ENCODE peak calls at places on chromosomes 2 and 18, in seven cellular contexts. B is stomach, N is upper lobe of right lung, J is nephron progenitor cell, Q is GM12865, F is lower lobe of right lung, W is AG04449. R is an unnamed sample.

GRCh38 chr2:237627463-237628321 is at the start of gene LRRFIP1:
- DNase-seq in Q (no peak), N (peak), J (peak), W (no peak), F (no peak), B (peak), R (no peak)

GRCh38 chr18:39519741-39520140 is 1954.1 kb upstream of the CELF4 start:
- DNase-seq in J (no peak), W (no peak), N (no peak), F (no peak), B (no peak), Q (no peak), R (no peak)

GRCh38 chr2:119650971-119651370 is 28.0 kb upstream of the TMEM177 start:
- DNase-seq in B (no peak), J (no peak), W (no peak), F (no peak), Q (no peak), N (no peak), R (no peak)

GRCh38 chr2:28233070-28233718 is 159.5 kb upstream of the FOSL2 start:
- DNase-seq in J (peak), N (no peak), F (no peak), W (no peak), Q (no peak), B (peak), R (no peak)

GRCh38 chr2:202944403-202944802 is 32.3 kb downstream of the CARF start:
- DNase-seq in Q (no peak), F (no peak), B (no peak), N (no peak), J (no peak), W (no peak), R (no peak)

GRCh38 chr2:217880891-217881290 is 121.9 kb downstream of the TNS1 start:
- DNase-seq in J (no peak), B (no peak), F (no peak), W (no peak), N (no peak), Q (no peak), R (no peak)

GRCh38 chr2:242027676-242028450 is 158.3 kb downstream of the RTP5 start:
- DNase-seq in N (peak), Q (no peak), J (no peak), B (no peak), F (no peak), W (no peak), R (no peak)

GRCh38 chr18:44627245-44627644 is 53.4 kb upstream of the SETBP1 start:
- DNase-seq in J (no peak), F (no peak), W (no peak), Q (no peak), N (no peak), B (no peak), R (no peak)

GRCh38 chr2:219155054-219155644 is 5.5 kb downstream of the NHEJ1 start:
- DNase-seq in F (no peak), W (no peak), Q (peak), J (peak), N (no peak), B (peak), R (no peak)

GRCh38 chr2:68911246-68911645 is 40.0 kb upstream of the BMP10 start:
- DNase-seq in Q (no peak), J (no peak), N (no peak), B (no peak), F (no peak), W (no peak), R (no peak)

GRCh38 chr18:67589325-67589724 is 72.8 kb upstream of the DSEL start:
- DNase-seq in N (no peak), B (no peak), W (no peak), Q (no peak), J (no peak), F (no peak), R (no peak)

DNA sequence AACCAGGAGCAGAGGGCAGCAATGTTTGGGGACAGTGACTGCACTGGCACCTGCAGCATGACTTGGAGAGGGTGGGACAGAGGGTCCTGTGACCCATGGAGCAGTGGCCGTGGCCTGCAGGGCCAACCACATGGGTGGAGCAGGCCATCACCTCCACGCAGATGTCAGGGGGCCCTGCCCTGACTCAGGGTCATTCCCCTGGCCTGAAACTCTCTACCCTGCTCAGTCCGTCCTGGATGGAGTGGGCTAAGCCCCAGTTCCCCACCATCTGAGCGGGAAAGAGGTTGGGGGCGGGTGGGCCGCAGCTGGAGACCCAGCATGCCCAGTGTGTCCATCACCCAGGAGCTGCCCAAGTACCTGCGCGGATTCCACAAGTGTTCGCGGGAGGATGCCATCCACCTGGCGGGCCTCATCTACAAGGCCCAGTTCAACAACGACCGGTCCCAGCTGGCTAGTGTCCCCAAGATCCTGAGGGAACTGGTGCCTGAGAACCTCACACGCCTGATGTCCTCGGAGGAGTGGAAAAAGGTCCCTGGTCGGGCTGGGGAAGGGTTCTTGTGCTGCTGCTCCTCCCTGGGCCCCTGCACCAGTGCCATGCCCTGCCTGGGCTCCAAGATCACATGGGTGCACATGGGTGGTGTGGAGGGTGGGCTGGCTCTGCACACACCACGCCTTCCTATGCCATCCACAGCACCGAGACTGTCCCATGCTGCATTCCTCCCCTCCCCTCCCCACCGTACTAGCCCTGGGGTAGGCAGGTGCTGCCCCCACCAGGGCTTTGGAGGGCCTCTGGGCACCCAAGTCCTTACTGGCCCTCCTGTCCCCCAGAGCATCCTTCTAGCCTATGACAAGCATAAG is 10.3 kb upstream of the GPR17 start:
- DNase-seq in W (no peak), Q (no peak), F (no peak), J (no peak), N (no peak), B (no peak), R (no peak)
- TF ChIP-seq CTCF in W (no peak), Q (no peak), F (no peak), J (no peak), N (no peak), B (no peak), R (no peak)

DNA sequence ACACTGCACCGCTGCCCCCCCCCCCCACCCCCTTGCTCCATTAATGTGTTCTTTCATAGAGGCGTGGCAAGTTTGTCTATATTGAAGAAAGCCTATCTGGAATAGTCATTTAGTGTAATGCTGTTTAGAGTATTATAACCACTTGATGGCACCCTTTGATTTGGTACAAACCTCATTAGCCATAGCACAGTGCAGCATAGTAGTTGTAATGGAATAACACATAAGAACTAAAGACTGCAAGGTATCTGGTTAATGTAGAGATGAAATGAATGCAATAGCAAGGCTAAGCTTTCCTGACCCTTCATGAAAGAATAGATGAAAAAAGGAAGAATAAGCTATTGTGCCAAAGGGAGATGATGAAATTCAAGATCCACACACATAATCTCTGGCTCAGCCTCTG is 81.9 kb downstream of the EHBP1 start:
- DNase-seq in J (no peak), Q (peak), B (no peak), W (no peak), F (no peak), N (no peak), R (no peak)
- TF ChIP-seq CTCF in J (no peak), Q (peak), B (no peak), W (peak), F (peak), N (peak), R (peak)

GRCh38 chr2:177264539-177265385 is at the start of gene NFE2L2:
- DNase-seq in F (peak), J (peak), W (no peak), B (peak), Q (peak), N (peak), R (peak)
- TF ChIP-seq CTCF in F (no peak), J (no peak), W (no peak), B (no peak), Q (no peak), N (no peak), R (no peak)

GRCh38 chr18:35917043-35917442 is 55.4 kb upstream of the RMP24 start:
- DNase-seq in Q (no peak), J (no peak), B (no peak), N (no peak), W (no peak), F (no peak), R (no peak)
- TF ChIP-seq CTCF in Q (no peak), J (no peak), B (no peak), N (no peak), W (no peak), F (no peak), R (no peak)

DNA sequence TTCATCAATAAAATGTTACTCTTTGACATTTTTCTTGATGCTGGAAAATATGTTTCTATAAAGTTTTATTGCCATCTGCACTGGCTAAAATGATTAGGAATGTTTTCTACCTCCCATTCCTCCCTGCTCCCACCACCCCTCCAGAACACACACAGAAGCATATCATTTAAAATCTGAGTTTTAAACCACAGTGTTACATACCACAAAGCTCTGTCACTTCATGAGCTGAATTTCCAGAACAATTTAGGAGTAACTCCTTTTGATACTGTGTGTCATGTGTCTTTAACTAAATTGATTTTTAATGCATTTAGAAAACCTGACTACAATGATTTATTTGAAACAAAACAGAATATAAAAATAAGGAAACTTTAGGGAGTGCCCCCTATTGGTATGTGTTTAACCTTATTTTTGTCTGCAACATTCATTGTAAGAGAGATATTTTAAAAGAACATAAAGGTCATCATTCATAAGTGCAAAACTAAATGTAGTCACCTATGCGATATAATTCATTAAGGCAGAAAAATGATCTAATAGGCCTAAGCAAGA is 52.0 kb downstream of the FEZ2 start:
- DNase-seq in W (no peak), B (no peak), J (no peak), Q (no peak), N (no peak), F (no peak), R (no peak)
- TF ChIP-seq CTCF in W (no peak), B (no peak), J (no peak), Q (no peak), N (no peak), F (no peak), R (peak)

GRCh38 chr2:13522917-13523821 is 806.4 kb downstream of the TRIB2 start:
- DNase-seq in F (no peak), N (no peak), W (no peak), B (peak), J (no peak), Q (peak), R (no peak)
- TF ChIP-seq CTCF in F (no peak), N (no peak), W (no peak), B (no peak), J (no peak), Q (peak), R (no peak)

DNA sequence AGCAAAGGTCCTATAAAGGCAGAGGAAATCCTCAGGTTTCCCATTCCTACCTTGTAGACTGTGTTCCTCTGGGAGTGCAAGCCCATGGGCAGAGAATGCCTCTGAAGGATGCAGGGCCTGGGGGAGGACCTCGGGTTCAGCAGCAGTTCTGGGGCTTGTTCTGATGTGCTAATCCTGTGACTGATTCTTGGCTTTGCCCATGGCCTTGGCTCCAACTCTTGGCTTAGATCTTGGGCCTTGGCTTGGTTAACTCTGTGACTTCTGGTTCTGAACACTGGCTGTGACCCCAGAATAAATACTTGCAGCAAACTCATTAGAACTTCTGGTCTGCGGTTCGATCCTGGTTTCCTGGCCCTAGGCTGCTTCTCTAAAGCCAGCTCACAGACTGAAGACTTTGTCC is 366.9 kb upstream of the ZEB2 start:
- DNase-seq in F (no peak), Q (no peak), J (no peak), W (no peak), B (no peak), N (no peak), R (no peak)
- TF ChIP-seq CTCF in F (no peak), Q (no peak), J (no peak), W (no peak), B (no peak), N (no peak), R (no peak)

DNA sequence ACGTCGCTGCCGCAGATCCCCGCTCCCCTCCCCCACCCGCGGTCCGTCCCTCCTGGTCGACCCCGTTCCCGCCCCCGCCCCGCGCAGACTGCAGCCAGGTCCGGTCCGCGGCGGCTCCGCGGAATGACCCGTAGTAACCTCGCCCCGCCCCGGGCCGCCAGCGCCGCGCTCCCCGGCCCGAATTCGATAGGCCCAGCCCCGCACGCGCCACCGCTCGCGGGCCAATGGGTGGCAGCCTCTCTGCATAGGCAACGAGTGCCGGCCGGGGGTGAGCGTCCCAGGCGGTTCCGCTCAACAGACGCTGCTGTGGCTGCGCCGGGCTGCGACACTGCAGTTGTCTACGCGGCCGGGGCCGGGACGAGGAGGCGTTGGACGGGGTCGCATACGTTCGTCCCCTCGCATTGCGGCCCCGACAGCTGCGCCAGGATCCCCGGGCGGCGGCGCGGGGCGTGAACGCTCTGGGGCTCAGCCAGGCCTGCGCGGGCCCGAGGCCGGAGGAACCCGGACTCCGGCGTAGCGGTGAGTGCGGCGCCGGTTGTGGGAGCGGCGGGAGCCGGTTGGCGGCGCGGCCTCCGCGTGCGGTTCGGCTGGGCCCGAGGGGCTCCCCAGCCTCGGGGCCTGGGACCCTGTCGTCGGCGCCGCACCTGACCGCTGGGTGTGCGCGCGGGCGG is at the start of gene ACSL3:
- DNase-seq in W (no peak), J (peak), B (peak), F (peak), N (peak), Q (peak), R (peak)
- TF ChIP-seq CTCF in W (no peak), J (no peak), B (no peak), F (peak), N (peak), Q (no peak), R (no peak)

GRCh38 chr2:14123436-14124103 is 508.9 kb upstream of the LRATD1 start:
- DNase-seq in N (no peak), F (no peak), W (no peak), B (no peak), Q (no peak), J (no peak), R (no peak)
- TF ChIP-seq CTCF in N (no peak), F (no peak), W (no peak), B (no peak), Q (no peak), J (no peak), R (no peak)